ENCODE peak calls at places on chromosomes 7 and 10, in four cellular contexts. F, Q, G and B are unnamed samples.

GRCh38 chr7:132240262-132240661 is 336.0 kb downstream of the PLXNA4 start:
- DNase-seq in F (no peak), Q (no peak), G (no peak), B (no peak)

GRCh38 chr7:124031919-124032318 is 948 bp downstream of the TMEM229A start:
- DNase-seq in F (no peak), Q (no peak), G (no peak), B (no peak)

GRCh38 chr10:75223507-75223906 is 12.2 kb downstream of the COMTD1 start:
- DNase-seq in F (no peak), Q (no peak), G (no peak), B (no peak)

GRCh38 chr7:123828805-123829204 is 16.2 kb upstream of the HYAL4 start:
- DNase-seq in F (no peak), Q (no peak), G (no peak), B (no peak)

GRCh38 chr7:110784749-110785148 is 306.2 kb upstream of the LRRN3 start:
- DNase-seq in F (no peak), Q (no peak), G (no peak), B (no peak)

GRCh38 chr10:28906011-28906411 is 228.7 kb downstream of the BAMBI start:
- DNase-seq in F (no peak), Q (no peak), G (no peak), B (no peak)

GRCh38 chr7:100493476-100494264 is 9.9 kb downstream of the NYAP1 start:
- DNase-seq in F (peak), Q (no peak), G (no peak), B (no peak)

GRCh38 chr10:1141261-1141660 is 85.1 kb downstream of the WDR37 start:
- DNase-seq in F (no peak), Q (no peak), G (no peak), B (no peak)

GRCh38 chr10:99279626-99280111 is 44.0 kb upstream of the HPSE2 start:
- DNase-seq in F (no peak), Q (peak), G (peak), B (no peak)

GRCh38 chr10:15780353-15781135 is 60.8 kb upstream of the ITGA8 start:
- DNase-seq in F (no peak), Q (no peak), G (no peak), B (peak)

GRCh38 chr7:98879198-98879988 is 1.1 kb downstream of the TRRAP start:
- DNase-seq in F (peak), Q (peak), G (peak), B (no peak)

GRCh38 chr7:151388430-151388829 is 21.4 kb downstream of the WDR86 start:
- DNase-seq in F (no peak), Q (no peak), G (no peak), B (no peak)

GRCh38 chr7:77791956-77792355 is 6.3 kb downstream of the TMEM60 start:
- DNase-seq in F (no peak), Q (no peak), G (no peak), B (no peak)

GRCh38 chr10:119651514-119652327 is 541 bp downstream of the BAG3 start:
- DNase-seq in F (peak), Q (no peak), G (no peak), B (peak)

GRCh38 chr10:91590142-91590903 is 42.5 kb downstream of the PPP1R3C start:
- DNase-seq in F (no peak), Q (peak), G (peak), B (peak)

GRCh38 chr10:62885656-62886461 is 69.7 kb upstream of the EGR2 start:
- DNase-seq in F (no peak), Q (peak), G (peak), B (no peak)

GRCh38 chr7:150369740-150370501 is 1.3 kb downstream of the REPIN1 start:
- DNase-seq in F (peak), Q (no peak), G (no peak), B (no peak)

GRCh38 chr7:124246262-124246863 is 213.5 kb upstream of the TMEM229A start:
- DNase-seq in F (no peak), Q (no peak), G (no peak), B (no peak)

GRCh38 chr10:128314691-128315090 is 188.5 kb upstream of the MKI67 start:
- DNase-seq in F (no peak), Q (no peak), G (no peak), B (no peak)

GRCh38 chr10:13450078-13450477 is 78.7 kb downstream of the BEND7 start:
- DNase-seq in F (no peak), Q (no peak), G (peak), B (no peak)

GRCh38 chr10:97882142-97883091 is 32.8 kb downstream of the GOLGA7B start:
- DNase-seq in F (no peak), Q (peak), G (peak), B (peak)

GRCh38 chr10:69123306-69123746 is 652 bp upstream of the VPS26A start:
- DNase-seq in F (no peak), Q (peak), G (peak), B (no peak)

GRCh38 chr7:99201027-99201426 is 6.9 kb downstream of the KPNA7 start:
- DNase-seq in F (no peak), Q (peak), G (peak), B (no peak)

GRCh38 chr7:2282185-2282751 is 32.0 kb downstream of the SNX8 start:
- DNase-seq in F (no peak), Q (no peak), G (no peak), B (no peak)

GRCh38 chr7:105778956-105779355 is 97.4 kb downstream of the ATXN7L1 start:
- DNase-seq in F (no peak), Q (no peak), G (no peak), B (no peak)

GRCh38 chr7:1271046-1271445 is 38.4 kb downstream of the UNCX start:
- DNase-seq in F (no peak), Q (no peak), G (no peak), B (no peak)

GRCh38 chr10:53601260-53601875 is 828.8 kb upstream of the MBL2 start:
- DNase-seq in F (peak), Q (peak), G (peak), B (no peak)

GRCh38 chr7:149838992-149839408 is 825 bp downstream of the ZNF862 start:
- DNase-seq in F (no peak), Q (peak), G (no peak), B (no peak)

GRCh38 chr10:100370976-100371706 is 24.1 kb downstream of the SCD start:
- DNase-seq in F (peak), Q (peak), G (peak), B (peak)

GRCh38 chr10:126712681-126713080 is 42.2 kb upstream of the C10orf90 start:
- DNase-seq in F (no peak), Q (no peak), G (no peak), B (no peak)

GRCh38 chr7:151735186-151735853 is 141.6 kb downstream of the PRKAG2 start:
- DNase-seq in F (no peak), Q (no peak), G (no peak), B (no peak)

GRCh38 chr10:1048349-1048731 is 579 bp downstream of the IDI1 start:
- DNase-seq in F (no peak), Q (peak), G (peak), B (peak)